ENCODE peak calls at places on chromosomes 6 and 20, in four cellular contexts. R is H1, D is HepG2, I is K562. M is an unnamed sample.

GRCh38 chr6:8939615-8940014 is 504.3 kb upstream of the SLC35B3 start:
- DNase-seq in D (peak; percentile 21), R (no peak), I (no peak), M (peak; percentile 1)

GRCh38 chr20:58568441-58568931 is 53.3 kb upstream of the APCDD1L start:
- DNase-seq in D (no peak), R (no peak), I (no peak), M (no peak)

GRCh38 chr6:148530976-148531375 is 188.3 kb downstream of the SASH1 start:
- DNase-seq in D (no peak), I (no peak), R (no peak), M (no peak)

GRCh38 chr6:38688579-38689087 is 14.3 kb downstream of the GLO1 start:
- DNase-seq in D (peak; percentile 24), I (no peak), R (no peak), M (no peak)

GRCh38 chr20:45470262-45470931 is 844 bp downstream of the WFDC2 start:
- DNase-seq in I (no peak), D (no peak), R (no peak), M (no peak)

GRCh38 chr6:151239603-151240035 is at the start of gene AKAP12:
- DNase-seq in D (no peak), I (no peak), R (peak; percentile 34), M (peak; percentile 28)

GRCh38 chr6:82072113-82072512 is 175.4 kb downstream of the IBTK start:
- DNase-seq in R (no peak), I (no peak), D (no peak), M (no peak)

GRCh38 chr6:124747336-124747735 is 214.9 kb upstream of the RNF217 start:
- DNase-seq in D (no peak), I (no peak), R (no peak), M (no peak)

GRCh38 chr20:48564997-48565396 is 262.8 kb downstream of the PREX1 start:
- DNase-seq in I (peak; percentile 54), R (no peak), D (no peak), M (peak; percentile 36)

GRCh38 chr6:32718879-32719278 is 22.3 kb upstream of the HLA-DQA2 start:
- DNase-seq in R (no peak), I (no peak), D (no peak), M (no peak)

GRCh38 chr6:32415521-32416019 is 8.6 kb upstream of the BTNL2 start:
- DNase-seq in I (peak; percentile 74), R (peak; percentile 41), D (peak; percentile 61), M (peak; percentile 41)

DNA sequence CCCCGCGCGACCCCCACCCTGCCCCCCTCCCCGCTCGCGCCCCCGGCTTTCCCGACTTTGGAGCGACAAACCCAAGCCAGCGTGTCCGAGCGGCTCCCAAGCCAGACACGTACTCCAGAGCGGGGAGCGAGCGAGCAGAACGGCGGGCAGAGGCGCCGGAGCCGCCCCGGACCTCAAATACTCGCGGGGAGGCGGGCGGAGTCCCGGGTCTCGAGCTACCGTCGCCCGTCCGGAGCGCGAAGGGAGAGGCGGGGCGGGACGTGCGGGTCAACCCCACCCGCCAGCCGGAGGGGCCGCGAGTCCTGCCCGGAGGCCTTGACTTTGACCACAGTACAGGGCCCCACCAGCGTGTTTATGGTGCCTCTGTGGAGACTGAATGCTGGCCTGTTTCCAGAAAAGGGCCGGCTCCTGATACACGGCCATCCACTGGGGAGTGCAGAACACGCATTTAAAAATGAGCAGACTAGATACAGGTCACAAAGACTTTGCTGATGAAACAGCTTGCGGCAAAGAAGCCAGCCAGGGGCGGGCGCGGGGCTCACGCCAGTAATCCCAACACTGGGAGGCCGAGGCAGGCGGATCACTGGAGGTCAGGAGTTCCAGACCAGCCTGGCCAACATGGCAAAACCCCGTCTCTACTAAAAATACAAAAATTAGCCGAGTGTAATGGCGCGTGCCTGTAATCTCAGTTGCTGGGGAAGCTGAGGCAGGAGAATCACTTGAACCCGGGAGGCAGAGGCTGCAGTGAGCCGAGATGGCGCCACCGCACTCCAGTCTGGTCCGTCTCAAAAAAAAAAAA is at the start of gene SERPINB6:
- DNase-seq in R (no peak), D (peak; percentile 38), I (peak; percentile 90), M (peak; percentile 53)
- TF ChIP-seq POLR2A in R (no peak), D (peak; percentile 15), I (peak; percentile 60), M (peak; percentile 20)

GRCh38 chr6:168574699-168575195 is 133.8 kb downstream of the SMOC2 start:
- DNase-seq in D (no peak), I (no peak), R (no peak), M (no peak)
- TF ChIP-seq USF2 in D (no peak), I (no peak), R (no peak), M (no peak)

GRCh38 chr6:25324076-25324762 is 45.0 kb downstream of the CARMIL1 start:
- DNase-seq in I (no peak), R (no peak), D (no peak), M (no peak)

GRCh38 chr6:25329982-25330381 is 50.8 kb downstream of the CARMIL1 start:
- DNase-seq in R (no peak), I (no peak), D (no peak), M (no peak)

GRCh38 chr6:25327372-25327771 is 48.2 kb downstream of the CARMIL1 start:
- DNase-seq in R (no peak), D (no peak), I (no peak), M (no peak)

GRCh38 chr6:25329156-25329555 is 50.0 kb downstream of the CARMIL1 start:
- DNase-seq in D (no peak), I (no peak), R (no peak), M (no peak)

GRCh38 chr6:25326958-25327357 is 47.8 kb downstream of the CARMIL1 start:
- DNase-seq in I (no peak), D (no peak), R (no peak), M (no peak)
- TF ChIP-seq RNF2 in I (no peak), D (no peak), R (no peak), M (no peak)

GRCh38 chr6:34223381-34223963 is 13.2 kb upstream of the HMGA1 start:
- DNase-seq in D (no peak), I (peak; percentile 39), R (no peak), M (no peak)

GRCh38 chr6:34225551-34225950 is 11.1 kb upstream of the HMGA1 start:
- DNase-seq in I (no peak), D (no peak), R (no peak), M (no peak)

GRCh38 chr6:34226731-34227586 is 9.7 kb upstream of the HMGA1 start:
- DNase-seq in D (peak; percentile 51), R (no peak), I (no peak), M (no peak)

GRCh38 chr6:34226066-34226465 is 10.6 kb upstream of the HMGA1 start:
- DNase-seq in R (no peak), I (no peak), D (no peak), M (no peak)

GRCh38 chr6:34223964-34224940 is 12.4 kb upstream of the HMGA1 start:
- DNase-seq in R (no peak), I (peak; percentile 99), D (peak; percentile 81), M (peak; percentile 87)
- TF ChIP-seq POLR2A in R (no peak), I (peak; percentile 86), D (peak; percentile 93), M (peak; percentile 49)

GRCh38 chr6:48754631-48755030 is 643.6 kb upstream of the PTCHD4 start:
- DNase-seq in D (no peak), I (no peak), R (no peak), M (no peak)

GRCh38 chr6:48755315-48755714 is 644.3 kb upstream of the PTCHD4 start:
- DNase-seq in R (no peak), D (no peak), I (no peak), M (no peak)

DNA sequence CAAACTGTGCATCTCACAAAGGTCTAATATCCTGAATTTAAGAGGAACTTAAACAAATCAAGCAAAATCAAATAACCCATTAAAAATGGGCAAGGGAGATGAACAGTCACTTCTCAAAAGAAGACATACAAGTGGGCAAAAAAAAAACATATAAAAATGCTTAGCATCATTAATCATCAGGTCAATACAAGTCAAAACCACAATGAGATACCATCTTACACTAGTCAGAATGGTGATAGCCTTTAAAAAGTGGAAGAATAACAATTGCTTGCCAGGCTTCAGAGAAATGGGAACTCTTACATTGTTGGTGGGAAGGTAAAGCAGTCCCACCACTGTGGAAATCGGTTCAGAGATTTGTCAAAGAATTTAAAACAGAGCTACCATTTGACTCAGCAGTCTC is 646.7 kb upstream of the PTCHD4 start:
- DNase-seq in I (no peak), D (no peak), R (no peak), M (no peak)
- TF ChIP-seq USF2 in I (no peak), D (no peak), R (no peak), M (no peak)

GRCh38 chr6:2794171-2794730 is 29.1 kb downstream of the WRNIP1 start:
- DNase-seq in I (no peak), D (no peak), R (no peak), M (no peak)

GRCh38 chr6:2792330-2792729 is 27.1 kb downstream of the WRNIP1 start:
- DNase-seq in R (no peak), I (no peak), D (no peak), M (no peak)

GRCh38 chr6:2793491-2794151 is 28.4 kb downstream of the WRNIP1 start:
- DNase-seq in R (no peak), D (no peak), I (no peak), M (no peak)

GRCh38 chr6:2790588-2790987 is 25.4 kb downstream of the WRNIP1 start:
- DNase-seq in I (no peak), R (no peak), D (no peak), M (peak; percentile 34)

DNA sequence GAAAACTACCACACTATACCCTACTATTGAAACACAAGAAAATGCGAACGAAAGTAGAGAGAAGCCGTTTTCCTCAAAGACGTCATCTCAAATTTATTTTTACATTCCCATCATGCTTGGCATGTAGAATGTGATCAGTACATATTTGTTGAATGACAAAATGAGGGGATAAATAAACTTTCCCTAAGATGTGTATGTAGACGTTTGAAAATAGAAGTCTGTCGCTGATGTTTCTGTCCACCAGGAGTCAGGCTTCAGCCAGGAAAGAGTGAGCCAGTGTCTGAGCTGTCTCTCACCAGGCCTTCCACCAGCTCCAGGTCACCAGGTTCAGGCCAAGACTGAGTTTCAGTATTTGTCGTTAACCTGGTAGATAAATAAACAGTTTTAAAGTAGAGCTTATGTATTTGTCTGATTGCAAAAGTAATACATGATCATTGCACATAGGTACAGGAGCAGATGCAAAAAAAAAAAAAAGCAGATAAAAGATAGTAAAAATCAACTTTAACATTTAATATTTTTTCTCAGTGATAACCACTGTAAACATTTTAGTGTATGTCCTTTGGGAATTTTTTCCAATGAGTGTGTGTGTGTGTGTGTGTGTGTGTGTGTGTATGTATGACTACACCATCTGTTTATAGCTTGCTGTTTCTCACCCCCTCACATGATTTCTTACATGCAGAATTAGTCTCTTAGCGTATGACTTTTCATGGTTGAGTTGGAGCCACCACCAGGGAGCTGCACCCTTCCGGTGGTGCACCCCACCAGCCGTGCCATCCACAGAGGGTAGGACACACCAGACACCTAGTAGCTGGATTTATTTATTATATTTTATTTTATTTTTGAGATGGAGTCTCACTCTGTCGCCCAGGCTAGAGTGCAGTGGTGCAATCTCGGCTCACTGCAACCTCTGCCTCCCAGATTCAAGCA is 26.2 kb downstream of the WRNIP1 start:
- DNase-seq in R (no peak), D (peak; percentile 81), I (peak; percentile 74), M (peak; percentile 74)
- TF ChIP-seq RNF2 in R (no peak), D (no peak), I (no peak), M (no peak)